ENCODE peak calls at places on chromosome 20, in seven cellular contexts. C, B, P, N, H, X and R are unnamed samples.

GRCh38 chr20:34768105-34768504 is 57.3 kb downstream of the NCOA6 start:
- DNase-seq in C (no peak), B (peak; percentile 15), P (no peak), N (no peak), H (no peak), X (no peak), R (no peak)

GRCh38 chr20:51463998-51464397 is 78.5 kb downstream of the NFATC2 start:
- DNase-seq in C (no peak), B (no peak), P (no peak), N (no peak), H (no peak), X (no peak), R (no peak)

GRCh38 chr20:49676581-49677291 is 36.9 kb downstream of the B4GALT5 start:
- DNase-seq in C (no peak), B (peak; percentile 67), P (no peak), N (no peak), H (peak; percentile 48), X (no peak), R (peak; percentile 58)

GRCh38 chr20:57716202-57716601 is 6.4 kb upstream of the PMEPA1 start:
- DNase-seq in C (no peak), B (peak; percentile 77), P (no peak), N (no peak), H (no peak), X (no peak), R (no peak)

GRCh38 chr20:34475979-34476736 is 40.1 kb upstream of the DYNLRB1 start:
- DNase-seq in C (peak; percentile 54), B (peak; percentile 23), P (peak; percentile 58), N (no peak), H (peak; percentile 33), X (peak; percentile 48), R (peak; percentile 43)

GRCh38 chr20:58965270-58966064 is 15.6 kb upstream of the NELFCD start:
- DNase-seq in C (no peak), B (no peak), P (no peak), N (no peak), H (no peak), X (no peak), R (no peak)

GRCh38 chr20:34220581-34220980 is 20.6 kb upstream of the ASIP start:
- DNase-seq in C (no peak), B (peak; percentile 62), P (no peak), N (no peak), H (no peak), X (no peak), R (no peak)

GRCh38 chr20:14220986-14221385 is 116.4 kb downstream of the FLRT3 start:
- DNase-seq in C (no peak), B (no peak), P (no peak), N (no peak), H (no peak), X (no peak), R (no peak)

GRCh38 chr20:15756001-15756400 is 817.2 kb downstream of the KIF16B start:
- DNase-seq in C (no peak), B (no peak), P (no peak), N (no peak), H (no peak), X (no peak), R (no peak)

GRCh38 chr20:62156592-62157386 is 13.2 kb downstream of the SS18L1 start:
- DNase-seq in C (no peak), B (peak; percentile 37), P (peak; percentile 67), N (no peak), H (peak; percentile 53), X (peak; percentile 69), R (peak; percentile 52)

GRCh38 chr20:43749734-43750294 is 23.0 kb upstream of the GTSF1L start:
- DNase-seq in C (peak; percentile 82), B (peak; percentile 51), P (peak; percentile 66), N (peak; percentile 70), H (peak; percentile 76), X (peak; percentile 73), R (peak; percentile 73)

GRCh38 chr20:46057856-46058655 is 29.0 kb downstream of the SLC12A5 start:
- DNase-seq in C (peak; percentile 64), B (peak; percentile 24), P (peak; percentile 27), N (no peak), H (peak; percentile 20), X (no peak), R (peak; percentile 25)

GRCh38 chr20:5214826-5215225 is 88.0 kb downstream of the CDS2 start:
- DNase-seq in C (no peak), B (no peak), P (no peak), N (no peak), H (no peak), X (no peak), R (no peak)

GRCh38 chr20:44900231-44900854 is 9.5 kb upstream of the PABPC1L start:
- DNase-seq in C (no peak), B (no peak), P (no peak), N (no peak), H (no peak), X (no peak), R (no peak)

GRCh38 chr20:18621004-18621403 is 33.1 kb downstream of the DTD1 start:
- DNase-seq in C (no peak), B (no peak), P (no peak), N (no peak), H (no peak), X (no peak), R (no peak)

GRCh38 chr20:10671221-10671849 is 2.5 kb downstream of the JAG1 start:
- DNase-seq in C (peak; percentile 89), B (peak; percentile 90), P (peak; percentile 84), N (peak; percentile 75), H (peak; percentile 32), X (peak; percentile 28), R (peak; percentile 90)

GRCh38 chr20:24863356-24863755 is 85.7 kb upstream of the CST7 start:
- DNase-seq in C (no peak), B (peak; percentile 55), P (no peak), N (no peak), H (no peak), X (no peak), R (no peak)

GRCh38 chr20:43895235-43895634 is 19.4 kb upstream of the TOX2 start:
- DNase-seq in C (no peak), B (peak; percentile 28), P (no peak), N (no peak), H (no peak), X (no peak), R (no peak)

GRCh38 chr20:22303523-22303922 is 280.8 kb downstream of the FOXA2 start:
- DNase-seq in C (no peak), B (no peak), P (no peak), N (no peak), H (no peak), X (no peak), R (no peak)

GRCh38 chr20:8127553-8128255 is 4.4 kb upstream of the PLCB1 start:
- DNase-seq in C (no peak), B (no peak), P (no peak), N (no peak), H (no peak), X (no peak), R (no peak)

GRCh38 chr20:34571753-34572152 is 13.2 kb downstream of the MAP1LC3A start:
- DNase-seq in C (no peak), B (no peak), P (no peak), N (no peak), H (peak; percentile 6), X (no peak), R (no peak)

GRCh38 chr20:23629017-23629541 is 8.7 kb downstream of the CST3 start:
- DNase-seq in C (peak; percentile 79), B (peak; percentile 89), P (no peak), N (no peak), H (no peak), X (no peak), R (no peak)

GRCh38 chr20:42118409-42119125 is 500.4 kb upstream of the CHD6 start:
- DNase-seq in C (no peak), B (no peak), P (no peak), N (no peak), H (no peak), X (no peak), R (no peak)
- H3K4me3 ChIP-seq in C (no peak overlapping the region), B (no peak overlapping the region), P (no peak overlapping the region), N (no peak overlapping the region), H (no peak overlapping the region), X (no peak overlapping the region), R (no peak overlapping the region)

GRCh38 chr20:3932277-3933073 is 43.3 kb downstream of the PANK2 start:
- DNase-seq in C (no peak), B (peak; percentile 47), P (no peak), N (no peak), H (no peak), X (no peak), R (no peak)
- H3K4me3 ChIP-seq in C (no peak overlapping the region), B (no peak overlapping the region), P (peak overlapping the region; percentile 47), N (peak overlapping the region; percentile 45), H (peak overlapping the region; percentile 49), X (no peak overlapping the region), R (no peak overlapping the region)

GRCh38 chr20:38698541-38698940 is 25.7 kb upstream of the SLC32A1 start:
- DNase-seq in C (no peak), B (no peak), P (no peak), N (no peak), H (no peak), X (no peak), R (no peak)

GRCh38 chr20:38700146-38700545 is 24.1 kb upstream of the SLC32A1 start:
- DNase-seq in C (no peak), B (no peak), P (no peak), N (no peak), H (no peak), X (no peak), R (no peak)

GRCh38 chr20:38704136-38704535 is 20.1 kb upstream of the SLC32A1 start:
- DNase-seq in C (no peak), B (no peak), P (no peak), N (no peak), H (no peak), X (no peak), R (no peak)

GRCh38 chr20:38703526-38703925 is 20.8 kb upstream of the SLC32A1 start:
- DNase-seq in C (no peak), B (no peak), P (no peak), N (no peak), H (no peak), X (no peak), R (no peak)

DNA sequence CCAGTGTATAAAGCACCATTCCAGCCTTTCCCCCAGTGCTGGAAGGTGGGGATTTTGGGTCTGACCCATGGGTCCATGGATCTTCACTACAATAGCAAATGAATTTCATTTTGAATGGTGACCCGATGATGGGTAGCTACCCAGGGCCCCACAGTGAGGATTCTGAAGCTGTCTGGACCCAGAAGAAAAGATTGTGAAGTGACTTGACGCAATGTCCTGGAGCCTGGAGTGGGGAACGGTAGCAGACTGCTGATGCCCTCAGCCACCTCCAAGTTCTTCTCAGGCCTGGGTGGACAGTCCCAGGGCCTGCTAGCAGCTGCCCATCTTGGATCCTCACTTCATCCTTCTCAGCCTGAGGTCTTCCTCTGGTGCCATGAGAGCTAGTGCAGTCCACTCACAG is 23.4 kb upstream of the SLC32A1 start:
- DNase-seq in C (no peak), B (no peak), P (no peak), N (no peak), H (no peak), X (no peak), R (no peak)
- H3K4me3 ChIP-seq in C (no peak overlapping the region), B (no peak overlapping the region), P (no peak overlapping the region), N (no peak overlapping the region), H (no peak overlapping the region), X (no peak overlapping the region), R (no peak overlapping the region)

GRCh38 chr20:1804129-1804503 is 91.1 kb upstream of the SIRPA start:
- DNase-seq in C (no peak), B (no peak), P (no peak), N (no peak), H (peak; percentile 15), X (no peak), R (no peak)
- H3K4me3 ChIP-seq in C (no peak overlapping the region), B (no peak overlapping the region), P (no peak overlapping the region), N (no peak overlapping the region), H (no peak overlapping the region), X (no peak overlapping the region), R (no peak overlapping the region)